ENCODE peak calls at places on chromosome 4, in six cellular contexts. C, H, Y, R, M and B are unnamed samples.

GRCh38 chr4:182343435-182343834 is 100.2 kb downstream of the TENM3 start:
- DNase-seq in M (no peak), R (no peak), Y (no peak), C (no peak), H (no peak), B (no peak)

GRCh38 chr4:145533011-145533410 is 51.4 kb downstream of the SMAD1 start:
- DNase-seq in R (peak; percentile 39), Y (no peak), H (no peak), M (no peak), C (no peak), B (no peak)

GRCh38 chr4:91087743-91088142 is 960.5 kb downstream of the CCSER1 start:
- DNase-seq in M (no peak), H (no peak), C (no peak), Y (no peak), R (no peak), B (no peak)

GRCh38 chr4:76943129-76943620 is 6.4 kb upstream of the SEPTIN11 start:
- DNase-seq in C (no peak), Y (no peak), H (no peak), R (peak; percentile 49), M (no peak), B (no peak)

GRCh38 chr4:122329876-122330595 is 48.8 kb upstream of the ADAD1 start:
- DNase-seq in C (no peak), Y (no peak), M (no peak), H (no peak), R (peak; percentile 83), B (no peak)

GRCh38 chr4:142567620-142568451 is 278.3 kb downstream of the INPP4B start:
- DNase-seq in R (peak; percentile 43), Y (no peak), M (peak; percentile 60), H (no peak), C (no peak), B (no peak)

GRCh38 chr4:6781113-6781512 is 1.4 kb upstream of the KIAA0232 start:
- DNase-seq in R (no peak), M (no peak), Y (no peak), H (no peak), C (no peak), B (no peak)

GRCh38 chr4:187294861-187295260 is 571.2 kb upstream of the FAT1 start:
- DNase-seq in C (no peak), Y (no peak), H (no peak), M (peak; percentile 20), R (peak; percentile 35), B (no peak)

GRCh38 chr4:2931765-2932560 is 31.2 kb downstream of the NOP14 start:
- DNase-seq in R (no peak), C (peak; percentile 83), Y (peak; percentile 64), M (no peak), H (peak; percentile 64), B (no peak)

GRCh38 chr4:15142201-15142600 is 139.9 kb downstream of the CPEB2 start:
- DNase-seq in M (no peak), C (no peak), H (no peak), Y (no peak), R (no peak), B (no peak)

GRCh38 chr4:17165256-17165655 is 266.8 kb upstream of the LDB2 start:
- DNase-seq in Y (no peak), C (no peak), H (no peak), R (peak; percentile 59), M (no peak), B (no peak)

GRCh38 chr4:2646386-2647149 is 109.6 kb downstream of the TNIP2 start:
- DNase-seq in H (no peak), Y (no peak), C (no peak), M (no peak), R (no peak), B (no peak)

GRCh38 chr4:25859429-25860148 is 3.2 kb downstream of the SEL1L3 start:
- DNase-seq in M (no peak), H (no peak), Y (peak; percentile 87), R (no peak), C (no peak), B (peak; percentile 78)

GRCh38 chr4:112766422-112766821 is 129.5 kb downstream of the LARP7 start:
- DNase-seq in M (peak; percentile 49), R (peak; percentile 48), Y (no peak), H (peak; percentile 40), C (no peak), B (peak; percentile 16)

GRCh38 chr4:19472669-19473068 is 779.0 kb upstream of the SLIT2 start:
- DNase-seq in Y (no peak), R (peak; percentile 39), M (no peak), H (no peak), C (no peak), B (no peak)

GRCh38 chr4:168868044-168868855 is 141.8 kb downstream of the CBR4 start:
- DNase-seq in C (no peak), R (peak; percentile 86), M (no peak), Y (no peak), H (no peak), B (no peak)

GRCh38 chr4:188778880-188779279 is 639.6 kb downstream of the TRIML1 start:
- DNase-seq in Y (no peak), H (no peak), M (no peak), C (no peak), R (peak; percentile 37), B (no peak)

GRCh38 chr4:14767142-14767541 is 235.1 kb upstream of the CPEB2 start:
- DNase-seq in R (no peak), C (no peak), H (no peak), Y (no peak), M (no peak), B (no peak)

GRCh38 chr4:186265683-186266648 is at the start of gene F11:
- DNase-seq in R (no peak), M (peak; percentile 25), C (no peak), Y (no peak), H (no peak), B (no peak)

GRCh38 chr4:105305019-105305836 is 158.6 kb downstream of the TET2 start:
- DNase-seq in C (no peak), R (no peak), Y (no peak), H (no peak), M (no peak), B (no peak)

GRCh38 chr4:152862608-152863007 is 73.5 kb upstream of the FHDC1 start:
- DNase-seq in M (no peak), Y (no peak), R (peak; percentile 5), C (no peak), H (no peak), B (no peak)

GRCh38 chr4:147367841-147368385 is 113.0 kb upstream of the EDNRA start:
- DNase-seq in M (no peak), Y (no peak), R (no peak), H (no peak), C (no peak), B (no peak)

GRCh38 chr4:20370284-20370683 is 118.6 kb downstream of the SLIT2 start:
- DNase-seq in H (no peak), M (peak; percentile 10), C (no peak), Y (no peak), R (peak; percentile 64), B (no peak)

GRCh38 chr4:41264212-41264611 is 7.5 kb downstream of the UCHL1 start:
- DNase-seq in R (no peak), H (no peak), M (no peak), C (no peak), Y (no peak), B (no peak)

GRCh38 chr4:94412019-94413017 is 39.4 kb upstream of the PDLIM5 start:
- DNase-seq in H (no peak), C (no peak), Y (no peak), M (peak; percentile 38), R (peak; percentile 59), B (peak; percentile 65)

GRCh38 chr4:53592128-53592527 is 842 bp upstream of the LNX1 start:
- DNase-seq in R (no peak), M (peak; percentile 38), H (no peak), C (no peak), Y (peak; percentile 95), B (no peak)

GRCh38 chr4:7928711-7929505 is 10.8 kb downstream of the AFAP1 start:
- DNase-seq in M (no peak), H (no peak), Y (peak; percentile 56), R (no peak), C (no peak), B (no peak)

GRCh38 chr4:115844180-115844579 is 730.8 kb upstream of the NDST4 start:
- DNase-seq in H (no peak), C (no peak), R (no peak), M (no peak), Y (no peak), B (peak; percentile 40)

GRCh38 chr4:108685036-108685686 is 34.8 kb downstream of the OSTC start:
- DNase-seq in M (no peak), R (peak; percentile 27), Y (no peak), C (no peak), H (no peak), B (no peak)

GRCh38 chr4:76251448-76252270 is at the start of gene FAM47E:
- DNase-seq in R (peak; percentile 29), H (peak; percentile 96), C (peak; percentile 87), Y (peak; percentile 87), M (peak; percentile 90), B (peak; percentile 55)

GRCh38 chr4:123064390-123064789 is 142.0 kb upstream of the NUDT6 start:
- DNase-seq in Y (no peak), C (no peak), H (no peak), M (peak; percentile 41), R (peak; percentile 27), B (no peak)

GRCh38 chr4:58553031-58553430 is 1442.8 kb upstream of the IGFBP7 start:
- DNase-seq in Y (no peak), H (no peak), C (no peak), R (no peak), M (no peak), B (no peak)

GRCh38 chr4:101500742-101501141 is 153.4 kb upstream of the PPP3CA start:
- DNase-seq in C (no peak), H (no peak), Y (no peak), M (no peak), R (no peak), B (no peak)

GRCh38 chr4:67712000-67712625 is 11.2 kb upstream of the UBA6 start:
- DNase-seq in H (no peak), M (no peak), R (no peak), Y (peak; percentile 73), C (no peak), B (no peak)

GRCh38 chr4:180947421-180947820 is 1295.8 kb upstream of the TENM3 start:
- DNase-seq in Y (no peak), M (peak; percentile 24), C (no peak), H (no peak), R (peak; percentile 59), B (peak; percentile 47)

GRCh38 chr4:38091636-38092035 is 131.4 kb downstream of the PTTG2 start:
- DNase-seq in M (no peak), R (peak; percentile 89), Y (no peak), C (no peak), H (no peak), B (peak; percentile 30)